ENCODE peak calls at places on chromosomes 2 and 18, in four cellular contexts. One of them, this sample, is unnamed.

GRCh38 chr18:36211612-36212065 is 24.3 kb downstream of the MOCOS start:
- DNase-seq in endothelial cell of umbilical vein: no peak
- DNase-seq in HepG2: no peak
- DNase-seq in H1: no peak
- DNase-seq in this sample: no peak

GRCh38 chr18:2406544-2406943 is 164.8 kb downstream of the METTL4 start:
- DNase-seq in endothelial cell of umbilical vein: no peak
- DNase-seq in HepG2: no peak
- DNase-seq in H1: no peak
- DNase-seq in this sample: no peak

GRCh38 chr18:3216987-3217386 is 2.8 kb downstream of the MYOM1 start:
- DNase-seq in endothelial cell of umbilical vein: no peak
- DNase-seq in HepG2: no peak
- DNase-seq in H1: no peak
- DNase-seq in this sample: no peak

GRCh38 chr2:9675369-9676351 is 44.9 kb upstream of the YWHAQ start:
- DNase-seq in endothelial cell of umbilical vein: peak; percentile 62
- DNase-seq in HepG2: no peak
- DNase-seq in H1: no peak
- DNase-seq in this sample: no peak

GRCh38 chr18:11676867-11677266 is 12.2 kb upstream of the GNAL start:
- DNase-seq in endothelial cell of umbilical vein: no peak
- DNase-seq in HepG2: no peak
- DNase-seq in H1: peak; percentile 27
- DNase-seq in this sample: peak; percentile 26

GRCh38 chr2:241289053-241289452 is 26.4 kb downstream of the HDLBP start:
- DNase-seq in endothelial cell of umbilical vein: no peak
- DNase-seq in HepG2: no peak
- DNase-seq in H1: no peak
- DNase-seq in this sample: no peak

GRCh38 chr2:226888378-226888915 is 52.6 kb downstream of the RHBDD1 start:
- DNase-seq in endothelial cell of umbilical vein: no peak
- DNase-seq in HepG2: no peak
- DNase-seq in H1: no peak
- DNase-seq in this sample: no peak

GRCh38 chr2:66421618-66422017 is 13.3 kb upstream of the MEIS1 start:
- DNase-seq in endothelial cell of umbilical vein: no peak
- DNase-seq in HepG2: no peak
- DNase-seq in H1: no peak
- DNase-seq in this sample: no peak

GRCh38 chr2:240931319-240931949 is 25.3 kb downstream of the CROCC2 start:
- DNase-seq in endothelial cell of umbilical vein: no peak
- DNase-seq in HepG2: no peak
- DNase-seq in H1: peak; percentile 40
- DNase-seq in this sample: no peak

GRCh38 chr2:196486145-196486544 is 153.4 kb upstream of the CCDC150 start:
- DNase-seq in endothelial cell of umbilical vein: no peak
- DNase-seq in HepG2: no peak
- DNase-seq in H1: no peak
- DNase-seq in this sample: no peak
- TF ChIP-seq JUN in endothelial cell of umbilical vein: no peak
- TF ChIP-seq JUN in HepG2: no peak
- TF ChIP-seq JUN in H1: no peak
- TF ChIP-seq JUN in this sample: no peak

DNA sequence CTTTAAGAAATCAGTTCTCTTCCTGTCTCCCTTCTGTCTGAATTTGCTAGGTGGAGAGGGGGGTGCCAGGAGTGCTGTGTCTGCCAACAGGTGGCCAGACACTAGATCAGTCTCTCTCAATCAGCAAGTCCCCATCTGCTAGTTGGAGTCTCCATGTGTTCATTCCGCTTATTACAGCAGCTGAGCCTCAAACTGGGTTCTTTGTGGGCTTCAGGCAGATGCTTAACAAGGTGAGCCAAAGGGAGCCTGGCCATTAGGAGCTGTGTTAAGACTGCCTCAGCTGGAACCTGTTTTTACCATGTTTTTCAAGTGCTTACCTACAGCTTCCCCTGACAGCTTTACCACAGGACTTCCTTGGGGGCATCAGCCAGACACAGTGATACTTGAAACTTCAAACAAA is 401.9 kb downstream of the LRP1B start:
- DNase-seq in endothelial cell of umbilical vein: no peak
- DNase-seq in HepG2: no peak
- DNase-seq in H1: no peak
- DNase-seq in this sample: no peak
- H2AFZ ChIP-seq in endothelial cell of umbilical vein: no peak overlapping the region
- H2AFZ ChIP-seq in HepG2: no peak overlapping the region
- H2AFZ ChIP-seq in H1: peak overlapping the region; percentile 8
- H2AFZ ChIP-seq in this sample: no peak overlapping the region

GRCh38 chr2:23939054-23939436 is 1.2 kb upstream of the UBXN2A start:
- DNase-seq in endothelial cell of umbilical vein: no peak
- DNase-seq in HepG2: no peak
- DNase-seq in H1: no peak
- DNase-seq in this sample: no peak
- TF ChIP-seq JUN in endothelial cell of umbilical vein: no peak
- TF ChIP-seq JUN in HepG2: no peak
- TF ChIP-seq JUN in H1: no peak
- TF ChIP-seq JUN in this sample: no peak

GRCh38 chr2:54086157-54086556 is 29.3 kb upstream of the ACYP2 start:
- DNase-seq in endothelial cell of umbilical vein: no peak
- DNase-seq in HepG2: no peak
- DNase-seq in H1: no peak
- DNase-seq in this sample: no peak

GRCh38 chr2:54084600-54084999 is 30.8 kb upstream of the ACYP2 start:
- DNase-seq in endothelial cell of umbilical vein: peak; percentile 20
- DNase-seq in HepG2: no peak
- DNase-seq in H1: no peak
- DNase-seq in this sample: no peak

GRCh38 chr2:54083440-54083839 is 32.0 kb upstream of the ACYP2 start:
- DNase-seq in endothelial cell of umbilical vein: no peak
- DNase-seq in HepG2: no peak
- DNase-seq in H1: no peak
- DNase-seq in this sample: no peak

GRCh38 chr2:54083021-54083420 is 32.4 kb upstream of the ACYP2 start:
- DNase-seq in endothelial cell of umbilical vein: no peak
- DNase-seq in HepG2: no peak
- DNase-seq in H1: no peak
- DNase-seq in this sample: no peak

GRCh38 chr2:54085069-54085468 is 30.3 kb upstream of the ACYP2 start:
- DNase-seq in endothelial cell of umbilical vein: no peak
- DNase-seq in HepG2: no peak
- DNase-seq in H1: no peak
- DNase-seq in this sample: no peak
- H2AFZ ChIP-seq in endothelial cell of umbilical vein: no peak overlapping the region
- H2AFZ ChIP-seq in HepG2: no peak overlapping the region
- H2AFZ ChIP-seq in H1: no peak overlapping the region
- H2AFZ ChIP-seq in this sample: peak overlapping the region; percentile 56

This sample was measured in K562.